ENCODE peak calls at places on chromosomes 7 and 10, in four cellular contexts. O is T-helper 1 cell; W is ELF-1; X is activated T-helper 9 cell treated with anti-CD3 and anti-CD28 coated beads, Interleukin-2, amount 50 U/mL, for 16 hours. V is an unnamed sample.

GRCh38 chr7:44379366-44380178 is 54.2 kb upstream of the CAMK2B start:
- DNase-seq in O (no peak), W (no peak), X (no peak), V (no peak)

GRCh38 chr10:80530251-80530650 is 7.5 kb upstream of the SH2D4B start:
- DNase-seq in O (no peak), W (no peak), X (no peak), V (no peak)

GRCh38 chr7:86999737-87000136 is 59.7 kb downstream of the ELAPOR2 start:
- DNase-seq in O (no peak), W (no peak), X (no peak), V (no peak)

GRCh38 chr10:86255405-86256251 is 111.0 kb downstream of the GRID1 start:
- DNase-seq in O (no peak), W (no peak), X (no peak), V (no peak)

GRCh38 chr10:5775705-5776104 is 37.5 kb downstream of the GDI2 start:
- DNase-seq in O (peak; percentile 81), W (no peak), X (peak; percentile 61), V (no peak)

GRCh38 chr10:77940627-77941026 is 14.1 kb upstream of the DLG5 start:
- DNase-seq in O (no peak), W (no peak), X (no peak), V (no peak)

GRCh38 chr7:56092789-56093531 is at the start of gene PHKG1:
- DNase-seq in O (no peak), W (peak; percentile 68), X (no peak), V (peak; percentile 50)

GRCh38 chr10:132064771-132065437 is 842 bp upstream of the JAKMIP3 start:
- DNase-seq in O (no peak), W (peak; percentile 47), X (no peak), V (no peak)

GRCh38 chr10:104049497-104050250 is 36.0 kb downstream of the COL17A1 start:
- DNase-seq in O (no peak), W (no peak), X (no peak), V (no peak)

GRCh38 chr10:132933308-132934042 is 8.9 kb downstream of the CFAP46 start:
- DNase-seq in O (no peak), W (no peak), X (no peak), V (no peak)

GRCh38 chr7:137985253-137985896 is 16.5 kb downstream of the CREB3L2 start:
- DNase-seq in O (no peak), W (peak; percentile 64), X (no peak), V (no peak)

GRCh38 chr7:437293-438280 is 82.1 kb downstream of the PDGFA start:
- DNase-seq in O (no peak), W (no peak), X (no peak), V (no peak)

GRCh38 chr10:133275683-133276092 is 980 bp downstream of the ADAM8 start:
- DNase-seq in O (no peak), W (peak; percentile 50), X (no peak), V (no peak)

V was measured in AG04450.